ENCODE peak calls at places on chromosomes 11 and 22, in four cellular contexts. P, G, H and S are unnamed samples.

GRCh38 chr11:126318642-126319373 is 14.9 kb downstream of the DCPS start:
- DNase-seq in G (peak; percentile 97), H (no peak), P (no peak), S (no peak)

GRCh38 chr11:37088573-37088910 is 490.5 kb upstream of the RAG2 start:
- DNase-seq in P (no peak), H (no peak), G (no peak), S (no peak)

GRCh38 chr22:23012081-23012622 is 58.2 kb upstream of the GNAZ start:
- DNase-seq in P (no peak), G (no peak), H (no peak), S (no peak)

GRCh38 chr22:38756631-38757463 is 1.0 kb upstream of the SUN2 start:
- DNase-seq in H (no peak), G (no peak), P (no peak), S (no peak)

GRCh38 chr11:35523351-35523768 is 2.1 kb downstream of the PAMR1 start:
- DNase-seq in P (no peak), H (no peak), G (peak; percentile 62), S (no peak)

GRCh38 chr11:66315921-66316811 is 678 bp downstream of the CD248 start:
- DNase-seq in P (no peak), H (no peak), G (no peak), S (no peak)

GRCh38 chr22:27512283-27512761 is 289.2 kb downstream of the MN1 start:
- DNase-seq in H (peak; percentile 79), G (peak; percentile 97), P (no peak), S (no peak)

GRCh38 chr11:64659417-64660144 is 63.4 kb downstream of the NRXN2 start:
- DNase-seq in G (peak; percentile 93), H (no peak), P (no peak), S (no peak)

GRCh38 chr11:17267576-17267975 is 9.0 kb upstream of the NUCB2 start:
- DNase-seq in G (peak; percentile 33), P (no peak), H (no peak), S (no peak)

GRCh38 chr11:126186708-126187481 is 24.6 kb downstream of the RPUSD4 start:
- DNase-seq in P (no peak), G (no peak), H (no peak), S (no peak)

DNA sequence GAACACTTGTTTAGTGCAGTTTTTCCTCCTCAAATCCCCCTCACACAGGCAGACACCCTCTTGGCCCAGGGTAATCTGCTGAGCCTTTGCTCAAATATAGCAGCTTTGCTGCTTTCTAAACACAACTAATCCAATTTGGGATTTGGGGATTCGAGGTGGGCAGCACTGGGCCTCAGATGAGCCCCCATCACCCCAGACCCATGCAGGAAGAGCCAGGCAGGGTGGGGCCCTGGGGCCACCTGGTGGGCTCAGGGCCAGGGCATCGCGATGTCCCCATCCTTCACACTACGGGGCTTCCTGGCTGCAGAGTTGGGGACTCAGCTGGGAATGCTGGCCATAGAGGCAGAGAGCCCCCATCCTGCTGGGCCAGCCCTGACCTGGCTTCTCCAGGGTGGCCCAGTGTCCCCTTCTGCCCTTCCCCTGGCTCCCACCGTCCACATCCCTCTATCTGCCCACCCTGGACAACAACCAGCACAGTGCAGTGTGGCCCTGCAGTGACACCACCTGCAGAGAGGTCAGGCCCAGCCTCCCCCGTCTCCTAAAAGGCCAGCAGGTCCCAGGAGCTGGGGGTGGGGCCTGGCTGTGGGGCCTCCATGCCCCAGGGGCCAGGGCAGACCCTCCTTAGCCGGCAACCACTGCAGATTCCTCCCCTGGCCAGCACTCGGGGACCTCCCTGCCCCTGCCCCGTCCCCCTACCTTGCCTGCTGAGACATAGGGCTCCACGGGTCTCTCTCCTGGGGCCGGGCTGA is 56.6 kb upstream of the CCDC188 start:
- DNase-seq in H (no peak), G (no peak), P (no peak), S (no peak)
- H3K4me1 ChIP-seq in H (peaks cover 94% of the 10 kb centered on the region), G (peaks cover 20% of the 10 kb centered on the region), P (peaks cover 45% of the 10 kb centered on the region), S (peaks cover 16% of the 10 kb centered on the region)

DNA sequence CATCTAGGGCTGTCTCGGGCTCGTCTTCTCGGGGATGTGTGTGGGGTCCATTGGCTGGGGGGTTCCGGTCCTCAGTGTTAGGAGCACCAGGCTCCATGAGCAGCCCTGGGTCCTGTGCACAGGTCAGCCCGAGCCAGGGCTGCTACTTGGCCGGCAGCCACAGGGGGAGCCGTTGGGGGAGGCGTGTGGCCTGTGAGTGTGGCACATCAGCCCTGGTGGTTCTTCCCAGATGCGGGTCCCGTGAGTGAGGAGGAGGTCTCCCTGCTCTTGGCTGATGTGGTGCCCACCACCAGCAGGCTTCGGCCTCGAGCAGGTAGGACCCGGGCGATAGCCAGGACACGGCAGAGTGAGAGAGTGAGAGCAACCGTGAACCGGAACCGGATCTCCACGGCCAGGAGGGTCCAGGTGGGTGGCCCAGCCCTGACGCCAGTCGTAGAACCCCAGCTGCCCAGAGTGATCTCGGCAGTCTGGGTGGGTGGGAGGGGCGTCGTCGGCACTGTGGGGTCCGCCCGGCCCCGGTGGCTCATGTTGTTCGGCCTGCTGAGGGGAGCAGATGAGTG is 18.5 kb downstream of the IRF7 start:
- DNase-seq in G (no peak), P (no peak), H (no peak), S (no peak)
- TF ChIP-seq CTCF in G (no peak), P (no peak), H (no peak), S (peak; percentile 5)

GRCh38 chr11:44250421-44250820 is 59.5 kb downstream of the ALX4 start:
- DNase-seq in P (no peak), G (no peak), H (no peak), S (no peak)
- H3K36me3 ChIP-seq in P (no peaks in the 10 kb centered on the region), G (no peaks in the 10 kb centered on the region), H (no peaks in the 10 kb centered on the region), S (no peaks in the 10 kb centered on the region)

GRCh38 chr22:36337365-36338130 is 50.2 kb downstream of the MYH9 start:
- DNase-seq in H (no peak), G (no peak), P (no peak), S (no peak)
- H3K4me1 ChIP-seq in H (peaks cover 68% of the 10 kb centered on the region), G (peaks cover 60% of the 10 kb centered on the region), P (peaks cover 21% of the 10 kb centered on the region), S (peaks cover 25% of the 10 kb centered on the region)

DNA sequence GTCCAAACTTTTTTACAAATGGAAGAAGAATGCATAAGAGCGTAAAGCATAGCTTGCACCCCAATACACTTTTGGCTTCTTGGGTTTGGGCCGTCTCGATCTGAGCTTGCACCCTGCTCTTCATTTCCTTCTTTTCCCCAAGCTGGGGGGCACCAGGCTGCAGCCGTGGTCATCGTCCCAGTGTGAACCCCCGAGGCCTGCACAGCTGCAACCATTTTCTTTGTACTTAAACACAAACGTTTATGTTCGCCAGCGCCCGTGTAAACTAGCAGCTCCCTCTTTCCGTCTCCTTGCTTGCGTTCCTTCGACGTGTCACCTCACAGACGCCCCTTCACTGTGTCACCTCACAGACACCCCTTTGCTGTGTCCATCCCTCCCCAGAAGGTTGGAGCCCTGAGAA is 10.1 kb downstream of the KRTAP5-5 start:
- DNase-seq in G (no peak), P (no peak), H (no peak), S (no peak)
- TF ChIP-seq CTCF in G (no peak), P (no peak), H (no peak), S (no peak)

GRCh38 chr11:19994712-19995111 is 165.6 kb downstream of the DBX1 start:
- DNase-seq in P (no peak), H (no peak), G (no peak), S (no peak)
- H3K36me3 ChIP-seq in P (no peaks in the 10 kb centered on the region), H (no peaks in the 10 kb centered on the region), G (peaks cover 2% of the 10 kb centered on the region), S (no peaks in the 10 kb centered on the region)

DNA sequence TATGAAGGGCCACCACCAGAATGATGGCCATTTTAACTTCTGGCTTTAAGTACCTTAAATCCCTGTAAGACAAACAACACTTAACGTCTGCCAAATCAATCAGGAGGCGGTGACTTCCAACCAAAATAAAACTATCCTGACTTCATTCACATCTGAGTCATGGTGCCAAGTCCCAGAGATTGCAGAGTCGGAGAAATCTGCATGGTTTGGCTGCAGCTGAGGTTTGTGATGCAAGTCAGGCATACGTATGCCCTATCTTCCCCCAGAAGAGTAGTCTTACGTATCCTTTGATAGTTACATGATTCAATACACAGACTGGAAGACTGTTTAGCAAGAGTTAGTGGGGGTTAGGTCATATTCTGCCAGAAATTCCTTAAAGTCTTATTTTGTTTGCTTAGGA is 1.7 kb upstream of the GAB2 start:
- DNase-seq in P (no peak), H (peak; percentile 40), G (peak; percentile 99), S (no peak)
- H3K4me1 ChIP-seq in P (peaks cover 11% of the 10 kb centered on the region), H (peaks cover 32% of the 10 kb centered on the region), G (peaks cover 19% of the 10 kb centered on the region), S (peaks cover 37% of the 10 kb centered on the region)